ENCODE peak calls at places on chromosomes 1 and 21, in eight cellular contexts. L, J, S, P, G, B, F and A are unnamed samples. For H3K4me1, the result is how much of the 10 kb centered on the place peaks cover.

GRCh38 chr1:24526940-24527542 is 24.4 kb downstream of the RCAN3 start:
- DNase-seq in L (no peak), J (no peak), S (peak), P (no peak), G (no peak), B (no peak), F (no peak), A (no peak)

GRCh38 chr1:16413191-16413590 is 24.0 kb downstream of the SPATA21 start:
- DNase-seq in L (no peak), J (no peak), S (no peak), P (no peak), G (no peak), B (no peak), F (no peak), A (no peak)

GRCh38 chr1:241716915-241717651 is 65.0 kb downstream of the WDR64 start:
- DNase-seq in L (no peak), J (no peak), S (no peak), P (no peak), G (no peak), B (peak), F (no peak), A (no peak)

GRCh38 chr1:182120411-182121258 is 59.1 kb upstream of the ZNF648 start:
- DNase-seq in L (peak), J (peak), S (no peak), P (no peak), G (no peak), B (no peak), F (no peak), A (peak)

GRCh38 chr1:70487910-70488665 is 77.0 kb downstream of the CTH start:
- DNase-seq in L (no peak), J (no peak), S (peak), P (peak), G (no peak), B (no peak), F (no peak), A (no peak)

GRCh38 chr1:181349512-181349911 is 133.8 kb upstream of the CACNA1E start:
- DNase-seq in L (no peak), J (no peak), S (no peak), P (no peak), G (no peak), B (peak), F (no peak), A (no peak)

GRCh38 chr1:180623579-180624347 is 8.1 kb upstream of the XPR1 start:
- DNase-seq in L (no peak), J (no peak), S (peak), P (peak), G (no peak), B (no peak), F (no peak), A (no peak)

GRCh38 chr1:209587778-209588177 is 4.3 kb downstream of the CAMK1G start:
- DNase-seq in L (no peak), J (no peak), S (no peak), P (peak), G (no peak), B (no peak), F (no peak), A (no peak)

GRCh38 chr1:162663589-162664030 is 31.3 kb downstream of the DDR2 start:
- DNase-seq in L (peak), J (peak), S (peak), P (peak), G (no peak), B (no peak), F (no peak), A (no peak)

DNA sequence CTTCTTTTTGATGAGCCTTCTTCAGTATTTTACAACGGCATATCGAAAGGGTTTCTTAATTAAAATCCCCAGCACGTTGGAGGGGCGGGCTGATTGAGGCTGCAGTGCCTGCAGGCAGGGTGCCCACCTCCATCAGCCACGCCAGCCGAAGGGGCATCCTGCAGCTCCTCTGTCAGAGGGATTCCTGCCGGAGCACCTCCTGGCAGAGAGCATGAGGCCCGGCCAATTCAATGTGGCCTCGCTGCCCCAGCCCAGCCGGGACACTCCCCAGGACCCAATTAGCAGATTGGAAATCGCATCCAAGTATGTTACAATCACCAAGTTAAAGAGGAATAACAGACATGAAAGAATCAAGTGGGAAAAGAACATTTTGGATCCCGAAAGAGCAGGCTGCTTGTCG is 216.6 kb downstream of the ST6GALNAC3 start:
- DNase-seq in L (no peak), J (no peak), S (no peak), P (no peak), G (no peak), B (no peak), F (no peak), A (peak)
- H3K4me1 ChIP-seq in L (under half), J (under half), S (under half), P (under half), G (under half), B (under half), F (under half), A (under half)

DNA sequence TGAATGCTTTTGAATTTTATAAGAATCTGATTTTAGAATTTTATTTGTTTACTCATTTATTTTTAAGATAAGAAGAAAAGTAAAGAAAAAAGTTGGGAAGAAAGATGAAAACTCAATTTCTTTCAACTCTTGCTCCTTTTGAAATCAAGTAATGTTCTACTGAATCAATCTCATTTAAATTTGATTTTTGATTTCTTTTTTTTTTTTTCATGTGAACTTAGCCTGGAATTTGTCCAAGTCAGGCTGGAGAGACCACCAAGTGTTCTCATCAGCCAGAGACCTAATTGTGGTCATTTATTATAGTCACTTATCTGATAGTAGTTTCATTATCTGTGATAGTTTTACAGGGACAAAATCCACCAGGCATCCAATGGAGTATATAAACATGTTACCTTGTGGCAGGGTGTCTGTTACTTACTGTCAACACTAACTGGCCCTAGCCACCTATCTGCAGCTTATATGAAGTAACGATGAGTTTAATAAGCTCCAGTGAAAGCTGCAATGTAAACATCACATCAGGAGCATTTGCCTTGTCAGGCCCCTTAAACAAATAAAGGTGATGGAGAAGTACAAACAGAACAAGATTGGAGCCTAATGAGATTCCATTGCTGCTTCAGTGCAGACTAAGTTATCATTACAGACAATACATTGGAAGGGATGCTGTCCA is 39.2 kb downstream of the HLX start:
- DNase-seq in L (no peak), J (no peak), S (no peak), P (peak), G (no peak), B (no peak), F (no peak), A (no peak)
- H3K27ac ChIP-seq in L (peak), J (no peak), S (no peak), P (no peak), G (no peak), B (no peak), F (no peak), A (no peak)

GRCh38 chr1:150808851-150809250 is 791 bp upstream of the CTSK start:
- DNase-seq in L (no peak), J (no peak), S (no peak), P (no peak), G (no peak), B (no peak), F (no peak), A (no peak)
- H3K4me3 ChIP-seq in L (no peak), J (no peak), S (no peak), P (no peak), G (no peak), B (no peak), F (no peak), A (no peak)

GRCh38 chr1:225769687-225770086 is 7.9 kb upstream of the SRP9 start:
- DNase-seq in L (no peak), J (no peak), S (no peak), P (no peak), G (no peak), B (peak), F (no peak), A (no peak)

GRCh38 chr1:225766967-225767413 is 10.6 kb upstream of the SRP9 start:
- DNase-seq in L (peak), J (peak), S (peak), P (no peak), G (peak), B (no peak), F (no peak), A (peak)

GRCh38 chr1:225767591-225768540 is 9.8 kb upstream of the SRP9 start:
- DNase-seq in L (peak), J (peak), S (peak), P (peak), G (peak), B (peak), F (no peak), A (peak)

GRCh38 chr1:225770586-225771248 is 6.9 kb upstream of the SRP9 start:
- DNase-seq in L (no peak), J (no peak), S (no peak), P (peak), G (no peak), B (peak), F (no peak), A (no peak)

DNA sequence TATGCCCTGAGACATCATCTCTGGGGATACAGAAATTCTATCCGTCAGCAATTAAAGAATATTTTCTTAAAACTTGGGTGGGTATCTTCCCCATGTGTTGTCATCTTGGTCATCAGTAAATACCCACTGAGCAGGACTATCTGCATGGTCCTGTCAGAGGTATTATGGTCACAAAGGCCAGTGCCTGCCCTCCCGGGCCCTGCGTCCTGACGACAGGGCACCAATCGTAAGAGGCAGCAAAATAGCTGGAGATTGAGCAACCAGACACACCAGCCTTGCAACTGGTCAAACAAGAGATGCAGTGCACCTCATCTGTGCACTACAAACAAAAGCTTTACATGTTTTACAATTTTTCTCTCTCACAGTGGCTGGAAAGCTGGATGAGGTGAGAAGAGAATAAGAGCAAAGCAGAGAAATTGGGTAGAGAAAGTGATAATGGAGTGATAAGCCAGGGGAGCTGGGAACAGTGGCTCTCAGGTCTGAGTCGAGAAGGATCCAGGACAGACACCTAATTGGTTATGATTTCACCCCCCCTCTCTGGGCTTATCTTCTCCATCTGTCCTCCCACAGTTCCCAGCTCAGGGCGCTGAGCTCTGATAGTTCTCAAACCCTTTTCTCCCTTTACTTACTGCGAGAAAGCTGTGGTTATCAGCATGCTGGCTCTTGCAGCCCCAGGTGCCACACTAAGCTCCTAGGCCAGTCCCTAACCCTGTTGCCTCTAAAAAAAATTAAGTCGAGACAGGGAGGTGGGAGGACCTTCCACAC is 8.8 kb upstream of the SRP9 start:
- DNase-seq in L (no peak), J (no peak), S (no peak), P (peak), G (no peak), B (peak), F (no peak), A (no peak)
- H3K4me1 ChIP-seq in L (under half), J (under half), S (under half), P (under half), G (half or more), B (under half), F (under half), A (under half)

GRCh38 chr1:169795687-169796086 is 980 bp upstream of the METTL18 start:
- DNase-seq in L (no peak), J (no peak), S (no peak), P (peak), G (no peak), B (no peak), F (no peak), A (no peak)
- H3K27ac ChIP-seq in L (no peak), J (no peak), S (no peak), P (no peak), G (peak), B (no peak), F (no peak), A (no peak)

GRCh38 chr21:44926364-44927101 is 5.8 kb upstream of the ITGB2 start:
- DNase-seq in L (no peak), J (no peak), S (peak), P (no peak), G (no peak), B (peak), F (peak), A (peak)

GRCh38 chr21:44929799-44930542 is 9.3 kb upstream of the ITGB2 start:
- DNase-seq in L (no peak), J (no peak), S (no peak), P (no peak), G (no peak), B (no peak), F (no peak), A (peak)

GRCh38 chr21:44929242-44929798 is 8.6 kb upstream of the ITGB2 start:
- DNase-seq in L (no peak), J (no peak), S (no peak), P (no peak), G (no peak), B (no peak), F (peak), A (no peak)

GRCh38 chr21:44927259-44927586 is 6.5 kb upstream of the ITGB2 start:
- DNase-seq in L (no peak), J (no peak), S (no peak), P (no peak), G (no peak), B (peak), F (no peak), A (no peak)

DNA sequence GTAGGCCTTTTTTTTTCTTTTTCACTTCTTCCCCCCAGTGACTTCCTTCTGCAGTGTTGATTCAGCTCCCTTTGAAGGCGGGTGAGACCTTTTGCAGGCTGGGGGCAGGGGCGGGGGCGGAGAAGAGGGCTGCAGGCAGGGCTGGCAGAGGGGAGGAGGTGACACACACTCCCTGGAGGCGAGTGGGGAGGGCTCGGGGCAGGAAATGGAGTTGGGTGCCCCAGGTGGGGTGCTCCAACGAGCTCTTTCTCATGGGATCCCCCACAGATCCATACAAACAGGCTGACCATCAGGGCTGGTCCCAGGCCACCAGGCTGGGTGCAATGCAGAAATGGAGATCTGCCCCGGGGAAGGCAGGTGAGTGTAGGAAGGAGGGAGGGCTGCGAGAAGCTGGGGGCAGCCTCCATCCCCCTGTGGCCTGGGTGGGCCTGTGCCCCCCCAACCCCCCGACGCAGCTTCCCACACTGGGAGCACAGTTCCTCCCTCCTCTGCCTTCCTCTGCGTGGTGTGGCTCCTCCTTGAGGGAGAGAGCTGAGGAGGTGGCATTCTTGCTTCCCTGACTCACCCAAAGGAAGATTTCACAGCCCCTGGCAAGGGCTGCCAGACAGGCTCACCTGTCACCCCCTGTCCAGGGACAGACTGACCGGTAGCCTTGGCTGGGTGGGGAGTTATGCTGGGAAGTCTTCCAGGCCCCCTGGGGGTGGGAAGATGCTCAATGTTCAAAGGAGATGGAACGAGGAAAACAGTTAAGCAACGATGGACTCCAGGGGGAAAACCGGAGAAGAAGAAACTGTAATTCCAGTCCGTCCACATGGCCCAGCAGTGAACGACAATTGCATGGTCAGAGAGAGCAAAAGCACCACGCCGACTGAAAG is 7.1 kb upstream of the ITGB2 start:
- DNase-seq in L (peak), J (peak), S (peak), P (peak), G (peak), B (peak), F (peak), A (peak)
- H3K4me3 ChIP-seq in L (peak), J (no peak), S (no peak), P (no peak), G (no peak), B (peak), F (peak), A (no peak)

DNA sequence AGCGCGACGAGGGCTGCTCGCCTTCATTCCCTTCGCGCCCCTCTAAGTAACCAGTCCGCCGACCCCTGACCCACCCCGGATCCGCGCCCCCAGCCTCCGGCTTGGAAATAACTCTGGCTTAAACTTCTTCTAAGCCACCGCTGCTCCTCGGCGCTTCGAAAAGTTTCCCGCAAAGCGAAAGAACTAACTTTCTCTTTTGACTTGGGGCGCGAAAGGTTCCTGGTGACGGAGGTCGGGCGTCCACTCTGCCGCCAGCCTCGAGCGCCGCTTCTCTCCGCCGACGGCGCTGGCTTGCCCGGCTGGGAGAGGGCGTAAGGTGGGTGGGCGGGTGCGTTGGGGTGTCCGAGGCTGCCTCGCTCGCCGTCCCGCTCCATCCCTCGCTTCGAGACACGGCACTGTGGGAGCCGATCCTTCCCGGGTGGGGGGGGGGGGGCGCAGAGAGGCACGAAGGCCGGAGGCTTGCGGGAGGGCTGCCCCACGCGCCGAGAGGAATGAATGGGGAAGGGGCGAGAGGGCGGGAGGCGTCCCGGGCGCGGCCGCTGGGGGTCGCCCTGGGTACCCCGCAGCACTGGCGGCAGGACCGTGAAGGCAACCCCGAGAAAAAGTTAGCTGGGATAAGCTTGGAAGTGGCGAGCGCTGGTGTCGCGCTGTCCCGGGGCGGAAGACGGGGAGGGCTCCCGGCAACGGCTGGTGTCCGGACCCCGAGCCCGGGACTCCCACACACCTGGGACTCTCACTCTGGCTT is 567 bp downstream of the ATF3 start:
- DNase-seq in L (peak), J (peak), S (no peak), P (peak), G (peak), B (peak), F (peak), A (peak)
- H3K4me1 ChIP-seq in L (under half), J (under half), S (under half), P (under half), G (half or more), B (under half), F (half or more), A (under half)

DNA sequence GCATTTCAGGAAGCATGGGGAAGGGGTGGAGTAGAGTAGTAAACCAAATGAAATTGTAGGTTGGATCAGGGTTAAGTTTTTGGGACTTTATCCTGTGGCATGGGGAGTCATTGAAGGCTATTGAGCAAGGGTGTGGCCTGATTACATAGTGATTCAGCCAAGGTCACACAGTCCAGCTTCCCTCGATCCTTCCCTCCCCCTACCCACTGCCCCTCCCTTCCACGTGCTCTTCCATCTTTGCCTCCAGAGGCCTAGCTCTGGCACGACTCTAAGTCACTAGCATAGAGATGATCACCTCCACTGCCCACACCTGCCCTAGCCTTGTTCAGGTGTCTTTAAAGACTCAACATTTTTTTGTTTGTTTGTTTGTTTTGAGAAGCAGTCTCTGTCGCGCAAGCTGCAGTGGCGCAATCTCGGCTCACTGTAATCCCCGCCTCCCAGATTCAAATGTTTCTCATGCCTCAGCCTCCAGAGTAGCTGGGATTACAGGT is 37.2 kb upstream of the SLC9A1 start:
- DNase-seq in L (no peak), J (no peak), S (no peak), P (no peak), G (no peak), B (no peak), F (no peak), A (no peak)
- H3K27ac ChIP-seq in L (no peak), J (no peak), S (no peak), P (no peak), G (no peak), B (no peak), F (peak), A (no peak)